ENCODE peak calls at places on chromosomes 7 and 10, in six cellular contexts. One of them, this sample, is unnamed.

GRCh38 chr10:59126277-59126676 is 50.2 kb upstream of the PHYHIPL start:
- DNase-seq in upper lobe of right lung: no peak
- DNase-seq in transverse colon: no peak
- DNase-seq in A549: no peak
- DNase-seq in Peyer's patch: no peak
- DNase-seq in cardiac fibroblast: no peak
- DNase-seq in this sample: no peak

GRCh38 chr10:129771576-129772471 is 192.2 kb downstream of the EBF3 start:
- DNase-seq in upper lobe of right lung: peak; percentile 23
- DNase-seq in transverse colon: peak; percentile 5
- DNase-seq in A549: no peak
- DNase-seq in Peyer's patch: no peak
- DNase-seq in cardiac fibroblast: no peak
- DNase-seq in this sample: no peak

GRCh38 chr10:132421377-132422168 is 24.6 kb downstream of the PWWP2B start:
- DNase-seq in upper lobe of right lung: peak; percentile 93
- DNase-seq in transverse colon: peak; percentile 90
- DNase-seq in A549: peak; percentile 63
- DNase-seq in Peyer's patch: peak; percentile 82
- DNase-seq in cardiac fibroblast: peak; percentile 58
- DNase-seq in this sample: no peak

GRCh38 chr10:93916257-93917063 is 22.7 kb downstream of the SLC35G1 start:
- DNase-seq in upper lobe of right lung: no peak
- DNase-seq in transverse colon: no peak
- DNase-seq in A549: peak; percentile 58
- DNase-seq in Peyer's patch: no peak
- DNase-seq in cardiac fibroblast: peak; percentile 64
- DNase-seq in this sample: peak; percentile 16

GRCh38 chr10:89302628-89303027 is 782 bp downstream of the IFIT2 start:
- DNase-seq in upper lobe of right lung: no peak
- DNase-seq in transverse colon: no peak
- DNase-seq in A549: no peak
- DNase-seq in Peyer's patch: peak; percentile 22
- DNase-seq in cardiac fibroblast: no peak
- DNase-seq in this sample: no peak

GRCh38 chr10:6120691-6121090 is 31.9 kb downstream of the RBM17 start:
- DNase-seq in upper lobe of right lung: no peak
- DNase-seq in transverse colon: no peak
- DNase-seq in A549: no peak
- DNase-seq in Peyer's patch: no peak
- DNase-seq in cardiac fibroblast: peak; percentile 56
- DNase-seq in this sample: no peak

GRCh38 chr7:27661776-27662489 is 750 bp downstream of the HIBADH start:
- DNase-seq in upper lobe of right lung: no peak
- DNase-seq in transverse colon: peak; percentile 37
- DNase-seq in A549: peak; percentile 45
- DNase-seq in Peyer's patch: peak; percentile 41
- DNase-seq in cardiac fibroblast: peak; percentile 32
- DNase-seq in this sample: no peak

GRCh38 chr10:114300036-114300645 is 61.1 kb downstream of the VWA2 start:
- DNase-seq in upper lobe of right lung: peak; percentile 58
- DNase-seq in transverse colon: no peak
- DNase-seq in A549: no peak
- DNase-seq in Peyer's patch: no peak
- DNase-seq in cardiac fibroblast: no peak
- DNase-seq in this sample: no peak

GRCh38 chr10:83915801-83916200 is 223.5 kb upstream of the GHITM start:
- DNase-seq in upper lobe of right lung: no peak
- DNase-seq in transverse colon: no peak
- DNase-seq in A549: no peak
- DNase-seq in Peyer's patch: no peak
- DNase-seq in cardiac fibroblast: no peak
- DNase-seq in this sample: no peak

GRCh38 chr7:40717242-40717641 is 582.4 kb downstream of the SUGCT start:
- DNase-seq in upper lobe of right lung: no peak
- DNase-seq in transverse colon: peak; percentile 14
- DNase-seq in A549: peak; percentile 85
- DNase-seq in Peyer's patch: no peak
- DNase-seq in cardiac fibroblast: peak; percentile 92
- DNase-seq in this sample: peak; percentile 38

GRCh38 chr7:66901941-66902843 is 18.8 kb upstream of the TMEM248 start:
- DNase-seq in upper lobe of right lung: no peak
- DNase-seq in transverse colon: no peak
- DNase-seq in A549: no peak
- DNase-seq in Peyer's patch: no peak
- DNase-seq in cardiac fibroblast: no peak
- DNase-seq in this sample: no peak

GRCh38 chr10:80507484-80507880 is 30.2 kb upstream of the SH2D4B start:
- DNase-seq in upper lobe of right lung: no peak
- DNase-seq in transverse colon: no peak
- DNase-seq in A549: peak; percentile 63
- DNase-seq in Peyer's patch: no peak
- DNase-seq in cardiac fibroblast: no peak
- DNase-seq in this sample: no peak

GRCh38 chr7:82567841-82568240 is 124.3 kb upstream of the CACNA2D1 start:
- DNase-seq in upper lobe of right lung: no peak
- DNase-seq in transverse colon: no peak
- DNase-seq in A549: no peak
- DNase-seq in Peyer's patch: no peak
- DNase-seq in cardiac fibroblast: no peak
- DNase-seq in this sample: no peak

GRCh38 chr10:122154733-122155366 is 116.2 kb upstream of the BTBD16 start:
- DNase-seq in upper lobe of right lung: peak; percentile 59
- DNase-seq in transverse colon: no peak
- DNase-seq in A549: no peak
- DNase-seq in Peyer's patch: no peak
- DNase-seq in cardiac fibroblast: peak; percentile 71
- DNase-seq in this sample: no peak

GRCh38 chr7:50641442-50642405 is 76.5 kb upstream of the DDC start:
- DNase-seq in upper lobe of right lung: peak; percentile 61
- DNase-seq in transverse colon: no peak
- DNase-seq in A549: no peak
- DNase-seq in Peyer's patch: no peak
- DNase-seq in cardiac fibroblast: no peak
- DNase-seq in this sample: no peak

GRCh38 chr10:128178319-128178937 is 52.2 kb upstream of the MKI67 start:
- DNase-seq in upper lobe of right lung: no peak
- DNase-seq in transverse colon: peak; percentile 24
- DNase-seq in A549: peak; percentile 68
- DNase-seq in Peyer's patch: no peak
- DNase-seq in cardiac fibroblast: peak; percentile 27
- DNase-seq in this sample: no peak

GRCh38 chr7:29113384-29114102 is 32.8 kb downstream of the CPVL start:
- DNase-seq in upper lobe of right lung: no peak
- DNase-seq in transverse colon: peak; percentile 30
- DNase-seq in A549: peak; percentile 15
- DNase-seq in Peyer's patch: no peak
- DNase-seq in cardiac fibroblast: peak; percentile 44
- DNase-seq in this sample: peak; percentile 42
- TF ChIP-seq CTCF in upper lobe of right lung: no peak
- TF ChIP-seq CTCF in transverse colon: no peak
- TF ChIP-seq CTCF in A549: peak; percentile 47
- TF ChIP-seq CTCF in Peyer's patch: no peak
- TF ChIP-seq CTCF in cardiac fibroblast: peak; percentile 15
- TF ChIP-seq CTCF in this sample: peak; percentile 61

GRCh38 chr10:11175823-11176243 is 158.2 kb downstream of the CELF2 start:
- DNase-seq in upper lobe of right lung: no peak
- DNase-seq in transverse colon: peak; percentile 35
- DNase-seq in A549: no peak
- DNase-seq in Peyer's patch: peak; percentile 71
- DNase-seq in cardiac fibroblast: no peak
- DNase-seq in this sample: no peak

GRCh38 chr10:11171452-11171851 is 153.8 kb downstream of the CELF2 start:
- DNase-seq in upper lobe of right lung: no peak
- DNase-seq in transverse colon: no peak
- DNase-seq in A549: no peak
- DNase-seq in Peyer's patch: peak; percentile 11
- DNase-seq in cardiac fibroblast: no peak
- DNase-seq in this sample: no peak

GRCh38 chr10:11170993-11171416 is 153.3 kb downstream of the CELF2 start:
- DNase-seq in upper lobe of right lung: no peak
- DNase-seq in transverse colon: no peak
- DNase-seq in A549: no peak
- DNase-seq in Peyer's patch: peak; percentile 55
- DNase-seq in cardiac fibroblast: no peak
- DNase-seq in this sample: no peak

GRCh38 chr10:11176746-11177145 is 159.1 kb downstream of the CELF2 start:
- DNase-seq in upper lobe of right lung: no peak
- DNase-seq in transverse colon: peak; percentile 29
- DNase-seq in A549: no peak
- DNase-seq in Peyer's patch: peak; percentile 31
- DNase-seq in cardiac fibroblast: no peak
- DNase-seq in this sample: no peak

DNA sequence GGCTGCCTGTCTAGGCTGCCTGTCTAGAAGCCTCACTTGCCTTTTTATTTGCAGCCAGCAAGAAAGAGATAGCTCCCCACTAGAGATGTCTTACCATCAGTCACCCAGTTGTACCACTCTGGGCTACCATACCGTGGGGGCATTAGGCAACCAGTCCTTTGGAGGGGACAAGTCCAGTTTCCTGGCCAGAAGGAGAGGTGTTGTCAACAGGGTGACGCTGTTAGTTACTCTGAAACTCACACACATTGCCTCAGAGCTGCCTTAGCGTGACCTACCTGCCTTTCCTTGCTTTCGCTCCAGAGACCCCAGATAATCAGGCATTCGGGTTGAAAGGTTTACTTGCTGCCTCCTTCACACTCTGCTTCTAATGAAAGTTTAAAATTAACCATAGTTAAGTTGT is 155.4 kb downstream of the CELF2 start:
- DNase-seq in upper lobe of right lung: no peak
- DNase-seq in transverse colon: no peak
- DNase-seq in A549: no peak
- DNase-seq in Peyer's patch: peak; percentile 16
- DNase-seq in cardiac fibroblast: no peak
- DNase-seq in this sample: no peak
- H3K4me3 ChIP-seq in upper lobe of right lung: peak overlapping the region; percentile 4
- H3K4me3 ChIP-seq in transverse colon: no peak overlapping the region
- H3K4me3 ChIP-seq in A549: no peak overlapping the region
- H3K4me3 ChIP-seq in Peyer's patch: peak overlapping the region; percentile 24
- H3K4me3 ChIP-seq in cardiac fibroblast: no peak overlapping the region
- H3K4me3 ChIP-seq in this sample: no peak overlapping the region

DNA sequence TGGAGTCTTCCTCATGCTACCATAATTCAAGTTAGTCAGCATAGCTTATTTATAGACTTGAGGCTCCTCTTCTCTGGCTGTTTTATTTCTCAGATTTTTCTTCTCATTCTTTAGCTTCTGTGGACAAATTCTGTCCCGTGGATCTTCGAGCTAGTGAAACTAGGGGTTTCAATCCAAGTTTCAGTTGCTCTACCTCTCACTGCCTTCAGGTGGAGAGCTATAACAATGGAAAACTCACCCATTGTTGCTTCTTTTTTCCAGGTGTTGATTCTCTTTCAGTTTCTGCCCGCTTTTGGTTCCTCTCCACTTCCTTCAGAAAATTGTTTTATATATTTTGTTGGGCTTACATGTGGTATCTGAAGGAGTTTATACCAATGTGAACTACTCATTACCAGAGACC is 266.0 kb downstream of the TCF7L2 start:
- DNase-seq in upper lobe of right lung: no peak
- DNase-seq in transverse colon: no peak
- DNase-seq in A549: peak; percentile 9
- DNase-seq in Peyer's patch: no peak
- DNase-seq in cardiac fibroblast: no peak
- DNase-seq in this sample: no peak
- TF ChIP-seq CTCF in upper lobe of right lung: peak; percentile 7
- TF ChIP-seq CTCF in transverse colon: no peak
- TF ChIP-seq CTCF in A549: peak; percentile 16
- TF ChIP-seq CTCF in Peyer's patch: no peak
- TF ChIP-seq CTCF in cardiac fibroblast: no peak
- TF ChIP-seq CTCF in this sample: peak; percentile 55

GRCh38 chr10:11179231-11180105 is 161.8 kb downstream of the CELF2 start:
- DNase-seq in upper lobe of right lung: no peak
- DNase-seq in transverse colon: no peak
- DNase-seq in A549: no peak
- DNase-seq in Peyer's patch: no peak
- DNase-seq in cardiac fibroblast: no peak
- DNase-seq in this sample: no peak
- H3K4me3 ChIP-seq in upper lobe of right lung: peak overlapping the region; percentile 22
- H3K4me3 ChIP-seq in transverse colon: no peak overlapping the region
- H3K4me3 ChIP-seq in A549: no peak overlapping the region
- H3K4me3 ChIP-seq in Peyer's patch: peak overlapping the region; percentile 10
- H3K4me3 ChIP-seq in cardiac fibroblast: no peak overlapping the region
- H3K4me3 ChIP-seq in this sample: no peak overlapping the region

DNA sequence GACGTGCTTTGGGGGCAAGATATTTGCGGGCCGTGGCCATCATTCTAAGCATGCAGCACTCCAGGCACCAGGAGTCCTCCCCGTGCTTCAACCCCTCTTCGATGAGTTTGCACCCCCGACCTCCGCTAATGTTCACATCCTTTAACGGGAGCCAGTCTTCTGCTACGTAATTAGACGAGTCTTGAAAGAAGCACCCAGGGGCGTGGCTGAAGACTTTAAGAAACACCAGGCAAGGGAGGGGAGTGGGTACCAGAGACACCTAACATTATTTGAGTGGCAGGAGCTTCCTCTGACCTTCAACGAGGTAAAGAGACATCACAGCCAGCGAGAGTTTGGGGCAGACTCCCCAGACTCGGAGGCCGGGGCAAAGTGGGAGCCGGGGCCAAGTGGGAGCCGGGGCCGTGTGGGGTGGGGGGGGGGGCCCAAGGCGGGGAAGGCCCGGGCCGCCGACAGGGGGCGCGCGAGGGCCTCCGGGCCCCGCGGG is 31.1 kb upstream of the TOMM7 start:
- DNase-seq in upper lobe of right lung: peak; percentile 63
- DNase-seq in transverse colon: peak; percentile 36
- DNase-seq in A549: peak; percentile 38
- DNase-seq in Peyer's patch: peak; percentile 64
- DNase-seq in cardiac fibroblast: peak; percentile 34
- DNase-seq in this sample: no peak
- TF ChIP-seq CTCF in upper lobe of right lung: no peak
- TF ChIP-seq CTCF in transverse colon: peak; percentile 85
- TF ChIP-seq CTCF in A549: peak; percentile 88
- TF ChIP-seq CTCF in Peyer's patch: peak; percentile 98
- TF ChIP-seq CTCF in cardiac fibroblast: peak; percentile 20
- TF ChIP-seq CTCF in this sample: no peak

DNA sequence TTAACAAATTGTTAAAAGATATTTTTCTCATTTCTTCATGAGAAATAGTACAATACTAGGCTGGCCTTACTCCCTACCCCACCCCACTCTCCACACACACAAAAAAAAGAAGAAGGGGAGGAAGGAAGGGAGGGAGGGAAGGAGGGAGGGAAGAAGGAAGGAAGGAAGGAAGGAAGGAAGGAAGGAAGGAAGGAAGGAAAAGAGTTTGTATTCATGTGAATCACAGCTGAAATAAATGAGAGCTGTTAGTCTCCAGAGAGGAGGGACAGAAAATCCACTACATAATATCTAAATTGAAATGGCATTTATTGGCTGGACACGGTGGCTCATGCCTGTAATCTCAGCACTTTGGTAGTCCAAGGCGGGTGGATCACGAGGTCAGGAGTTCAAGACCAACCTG is 57.8 kb downstream of the SEMA3A start:
- DNase-seq in upper lobe of right lung: no peak
- DNase-seq in transverse colon: no peak
- DNase-seq in A549: no peak
- DNase-seq in Peyer's patch: no peak
- DNase-seq in cardiac fibroblast: no peak
- DNase-seq in this sample: no peak
- H3K4me3 ChIP-seq in upper lobe of right lung: no peak overlapping the region
- H3K4me3 ChIP-seq in transverse colon: no peak overlapping the region
- H3K4me3 ChIP-seq in A549: no peak overlapping the region
- H3K4me3 ChIP-seq in Peyer's patch: no peak overlapping the region
- H3K4me3 ChIP-seq in cardiac fibroblast: no peak overlapping the region
- H3K4me3 ChIP-seq in this sample: no peak overlapping the region

This sample was measured in epithelial cell of proximal tubule.